ENCODE peak calls at places on chromosomes 7 and 10, in five cellular contexts. M is GM12878, R is AG04450, V is esophagus muscularis mucosa, E is body of pancreas. B is an unnamed sample.

GRCh38 chr7:104895851-104896236 is 118.2 kb upstream of the KMT2E start:
- DNase-seq in M (no peak), V (no peak), E (no peak), R (no peak), B (no peak)

GRCh38 chr10:27713906-27714305 is 31.7 kb downstream of the MKX start:
- DNase-seq in E (no peak), R (no peak), M (no peak), V (no peak), B (peak; percentile 41)

GRCh38 chr7:54792383-54792782 is 33.4 kb upstream of the SEC61G start:
- DNase-seq in M (no peak), V (no peak), E (no peak), R (no peak), B (no peak)

GRCh38 chr7:47809387-47809786 is 138.9 kb downstream of the PKD1L1 start:
- DNase-seq in E (peak; percentile 79), R (no peak), M (no peak), V (no peak), B (no peak)

GRCh38 chr7:36667007-36667406 is 57.3 kb downstream of the AOAH start:
- DNase-seq in E (no peak), M (no peak), R (no peak), V (peak; percentile 39), B (no peak)

GRCh38 chr7:139857791-139858190 is 28.7 kb downstream of the TBXAS1 start:
- DNase-seq in E (no peak), M (no peak), V (no peak), R (no peak), B (no peak)

GRCh38 chr7:28986723-28987122 is 28.6 kb upstream of the TRIL start:
- DNase-seq in R (peak; percentile 52), E (peak; percentile 29), M (no peak), V (peak; percentile 88), B (no peak)

GRCh38 chr10:47176903-47177860 is 122.8 kb upstream of the GDF10 start:
- DNase-seq in V (peak; percentile 80), E (no peak), R (peak; percentile 27), M (no peak), B (no peak)

GRCh38 chr7:122791959-122792545 is 89.3 kb upstream of the RNF148 start:
- DNase-seq in V (no peak), E (no peak), M (no peak), R (no peak), B (no peak)

GRCh38 chr7:122790132-122790531 is 87.4 kb upstream of the RNF148 start:
- DNase-seq in M (no peak), E (no peak), V (no peak), R (no peak), B (no peak)

GRCh38 chr7:122790558-122790957 is 87.8 kb upstream of the RNF148 start:
- DNase-seq in R (no peak), M (no peak), E (no peak), V (no peak), B (no peak)
- H3K4me3 ChIP-seq in R (no peak overlapping the region), M (no peak overlapping the region), E (no peak overlapping the region), V (no peak overlapping the region), B (no peak overlapping the region)

DNA sequence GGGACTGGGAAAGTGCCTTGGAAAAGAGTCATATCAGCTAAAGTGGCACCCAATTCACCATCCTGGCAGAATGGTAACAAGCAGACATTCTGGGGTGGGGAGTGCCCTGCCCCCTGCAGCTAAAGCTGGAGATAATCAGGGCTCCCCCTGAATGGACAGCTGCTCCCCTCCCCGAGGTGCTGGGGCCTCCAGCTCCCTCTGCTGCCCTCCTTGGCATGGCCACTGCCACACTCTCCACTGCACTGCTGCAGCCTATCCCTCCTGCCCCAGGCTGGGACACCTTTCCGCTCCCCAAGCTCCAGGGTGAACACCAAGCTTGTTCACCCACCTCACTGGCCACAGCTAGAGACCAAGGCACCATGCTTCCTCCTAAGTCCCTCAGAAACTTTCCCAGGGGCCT is 9.8 kb upstream of the PARD3 start:
- DNase-seq in R (no peak), V (no peak), M (no peak), E (no peak), B (no peak)
- TF ChIP-seq CTCF in R (peak; percentile 19), V (peak; percentile 37), M (peak; percentile 31), E (no peak), B (no peak)

DNA sequence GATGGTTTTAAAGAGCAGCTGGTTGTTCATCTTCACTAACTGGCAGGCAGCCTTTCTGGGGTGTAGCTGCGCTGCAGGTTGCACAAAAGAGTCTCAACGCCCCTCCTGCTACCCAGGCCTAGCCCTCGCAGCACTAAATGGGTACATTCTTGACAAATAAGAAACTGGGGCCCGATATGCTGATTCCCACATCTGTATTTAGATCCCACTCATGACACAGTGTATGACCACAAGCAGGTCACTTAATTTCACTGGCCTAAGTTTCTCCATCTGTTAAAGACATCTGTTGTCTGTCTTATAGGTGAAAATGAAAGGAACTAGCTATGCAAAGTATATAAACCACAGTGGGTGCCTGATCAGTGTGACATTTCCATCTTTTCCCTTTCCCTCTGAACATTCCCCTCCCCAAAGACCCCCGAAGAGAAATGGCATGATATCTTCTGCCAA is 85.9 kb upstream of the AGBL3 start:
- DNase-seq in V (peak; percentile 53), M (peak; percentile 35), R (no peak), E (no peak), B (no peak)
- H3K27ac ChIP-seq in V (peak overlapping the region; percentile 89), M (peak overlapping the region; percentile 37), R (peak overlapping the region; percentile 4), E (no peak overlapping the region), B (no peak overlapping the region)

GRCh38 chr10:56359837-56360236 is 1.2 kb downstream of the ZWINT start:
- DNase-seq in M (no peak), R (no peak), V (no peak), E (no peak), B (no peak)
- H3K4me3 ChIP-seq in M (peak overlapping the region; percentile 83), R (peak overlapping the region; percentile 90), V (no peak overlapping the region), E (no peak overlapping the region), B (no peak overlapping the region)

GRCh38 chr10:80686734-80687561 is 149.2 kb downstream of the SH2D4B start:
- DNase-seq in M (no peak), V (no peak), E (no peak), R (no peak), B (no peak)
- TF ChIP-seq CTCF in M (no peak), V (no peak), E (no peak), R (no peak), B (no peak)

DNA sequence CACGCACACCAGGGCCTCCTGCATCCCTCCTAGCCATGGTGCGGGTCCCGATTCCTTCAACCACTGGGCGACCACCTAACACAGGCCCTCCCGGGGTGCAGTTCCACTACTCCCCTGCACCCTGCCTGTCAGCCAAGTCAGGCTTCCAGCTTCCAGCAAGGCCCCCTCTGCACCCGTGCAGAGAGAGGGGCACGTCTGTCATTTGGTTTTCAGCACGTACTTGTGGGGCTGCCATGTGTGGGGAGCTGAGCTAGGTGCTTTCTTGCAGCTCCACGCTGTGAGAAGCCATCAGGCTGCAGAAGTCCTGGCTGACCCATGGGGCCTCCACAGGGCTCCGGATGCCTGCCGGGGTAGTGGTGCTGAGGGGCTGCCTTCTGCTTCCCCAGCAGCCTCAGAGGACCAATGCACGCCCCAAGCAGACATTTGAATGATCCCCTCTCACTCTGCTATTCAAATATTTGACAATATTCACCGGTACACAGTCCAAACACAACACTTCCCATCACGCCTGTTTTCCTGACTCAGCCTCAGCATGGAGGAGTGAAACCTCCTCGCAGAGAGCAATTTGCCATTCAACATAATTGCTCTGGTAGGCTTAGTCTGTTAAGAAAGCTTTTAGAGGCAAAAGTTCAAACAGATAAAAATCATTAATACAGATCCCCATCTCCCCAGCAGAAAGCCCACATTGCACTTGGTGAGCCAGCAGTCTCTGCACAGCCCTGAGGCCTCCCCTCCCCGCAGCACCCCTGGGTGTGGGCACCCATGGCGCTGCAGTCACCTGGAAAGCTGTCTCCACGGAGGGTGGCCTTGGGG is 449.9 kb downstream of the PTPRN2 start:
- DNase-seq in E (peak; percentile 7), R (no peak), M (no peak), V (no peak), B (no peak)
- H3K27ac ChIP-seq in E (no peak overlapping the region), R (no peak overlapping the region), M (no peak overlapping the region), V (no peak overlapping the region), B (no peak overlapping the region)

B was measured in adrenal gland.